ENCODE peak calls at places on chromosomes 11 and 22, in four cellular contexts. C is uterus; F is body of pancreas; O is CD4-positive, CD25-positive, alpha-beta regulatory T cell. J is an unnamed sample. For H3K4me1, the result is how much of the 10 kb centered on the place peaks cover.

GRCh38 chr11:85682330-85683305 is 3.4 kb downstream of the CCDC89 start:
- DNase-seq in C (peak), O (peak), F (peak), J (no peak)

GRCh38 chr11:36657610-36658225 is 59.7 kb upstream of the RAG2 start:
- DNase-seq in C (no peak), O (no peak), F (no peak), J (peak)

GRCh38 chr11:12274558-12275197 is 102.7 kb upstream of the PARVA start:
- DNase-seq in F (peak), O (no peak), C (no peak), J (peak)

GRCh38 chr11:796565-797299 is 1.3 kb downstream of the SLC25A22 start:
- DNase-seq in F (peak), O (no peak), C (no peak), J (no peak)

GRCh38 chr22:31281733-31282132 is 10.6 kb downstream of the PIK3IP1 start:
- DNase-seq in C (no peak), O (no peak), F (no peak), J (no peak)

GRCh38 chr22:41876675-41877074 is 38.2 kb downstream of the SHISA8 start:
- DNase-seq in C (no peak), O (no peak), F (no peak), J (no peak)

GRCh38 chr11:114353448-114353847 is 46.9 kb downstream of the C11orf71 start:
- DNase-seq in C (no peak), O (no peak), F (no peak), J (no peak)

GRCh38 chr11:2396471-2396870 is 4.1 kb upstream of the TSSC4 start:
- DNase-seq in F (no peak), O (no peak), C (no peak), J (no peak)

GRCh38 chr11:26950260-26950719 is 43.6 kb upstream of the FIBIN start:
- DNase-seq in O (no peak), C (no peak), F (no peak), J (peak)

GRCh38 chr11:69059429-69059828 is 10.7 kb downstream of the TPCN2 start:
- DNase-seq in C (no peak), F (no peak), O (no peak), J (no peak)

GRCh38 chr11:74493816-74494630 is 499 bp upstream of the LIPT2 start:
- DNase-seq in F (no peak), O (no peak), C (no peak), J (peak)

GRCh38 chr22:44369241-44369652 is 56.5 kb upstream of the SHISAL1 start:
- DNase-seq in C (no peak), O (no peak), F (no peak), J (no peak)

GRCh38 chr11:99277281-99277680 is 256.5 kb downstream of the CNTN5 start:
- DNase-seq in F (no peak), C (no peak), O (no peak), J (no peak)

GRCh38 chr11:89491141-89491690 is at the start of gene NOX4:
- DNase-seq in O (no peak), C (peak), F (peak), J (peak)

GRCh38 chr11:9016916-9017642 is 13.3 kb upstream of the NRIP3 start:
- DNase-seq in C (no peak), F (no peak), O (no peak), J (no peak)

GRCh38 chr11:29293825-29294224 is 723.0 kb downstream of the KCNA4 start:
- DNase-seq in F (no peak), O (no peak), C (no peak), J (peak)

GRCh38 chr11:134504146-134504905 is 92.3 kb upstream of the B3GAT1 start:
- DNase-seq in C (no peak), O (no peak), F (no peak), J (no peak)

GRCh38 chr22:29152045-29152380 is 53.7 kb upstream of the EMID1 start:
- DNase-seq in O (no peak), F (no peak), C (no peak), J (no peak)

GRCh38 chr11:62689421-62690183 is at the start of gene LRRN4CL:
- DNase-seq in F (peak), O (no peak), C (peak), J (peak)

GRCh38 chr11:122796128-122796717 is 42.1 kb upstream of the CRTAM start:
- DNase-seq in C (peak), F (peak), O (peak), J (peak)

GRCh38 chr11:203945-204586 is 3.1 kb downstream of the BET1L start:
- DNase-seq in C (no peak), F (no peak), O (no peak), J (no peak)

GRCh38 chr22:16970446-16970845 is 37.6 kb downstream of the GAB4 start:
- DNase-seq in O (no peak), C (no peak), F (no peak), J (no peak)

GRCh38 chr11:32034149-32034548 is 56.7 kb upstream of the RCN1 start:
- DNase-seq in C (no peak), O (no peak), F (no peak), J (peak)

GRCh38 chr22:38336699-38337098 is 19.5 kb upstream of the CSNK1E start:
- DNase-seq in O (no peak), C (no peak), F (no peak), J (no peak)

GRCh38 chr22:35303029-35303624 is 3.4 kb downstream of the TOM1 start:
- DNase-seq in O (no peak), F (no peak), C (no peak), J (no peak)
- H3K4me1 ChIP-seq in O (half or more), F (under half), C (under half), J (under half)

GRCh38 chr11:120226242-120226641 is 13.7 kb upstream of the POU2F3 start:
- DNase-seq in O (no peak), C (no peak), F (no peak), J (no peak)
- H3K4me1 ChIP-seq in O (under half), C (under half), F (under half), J (under half)

GRCh38 chr22:46061124-46061410 is 84.1 kb upstream of the WNT7B start:
- DNase-seq in C (no peak), F (no peak), O (no peak), J (no peak)
- H3K4me1 ChIP-seq in C (under half), F (half or more), O (under half), J (half or more)

GRCh38 chr22:34108168-34108567 is 187.9 kb upstream of the LARGE1 start:
- DNase-seq in O (no peak), C (no peak), F (no peak), J (no peak)
- H3K4me1 ChIP-seq in O (under half), C (under half), F (under half), J (under half)

GRCh38 chr11:124543554-124543953 is at the start of gene OR8B12:
- DNase-seq in O (no peak), C (no peak), F (no peak), J (no peak)

GRCh38 chr11:124536520-124536919 is 6.9 kb downstream of the OR8B12 start:
- DNase-seq in F (peak), C (no peak), O (no peak), J (peak)

GRCh38 chr11:124538019-124538418 is 5.4 kb downstream of the OR8B12 start:
- DNase-seq in F (no peak), O (no peak), C (no peak), J (peak)

GRCh38 chr11:124543145-124543544 is 309 bp downstream of the OR8B12 start:
- DNase-seq in O (no peak), C (no peak), F (no peak), J (no peak)

GRCh38 chr11:124541204-124541603 is 2.2 kb downstream of the OR8B12 start:
- DNase-seq in C (no peak), O (no peak), F (no peak), J (no peak)
- H3K4me1 ChIP-seq in C (under half), O (under half), F (under half), J (under half)

GRCh38 chr11:128496684-128497056 is 90.7 kb downstream of the ETS1 start:
- DNase-seq in C (no peak), O (no peak), F (no peak), J (peak)

GRCh38 chr11:128494418-128495332 is 92.7 kb downstream of the ETS1 start:
- DNase-seq in O (no peak), F (no peak), C (no peak), J (peak)

GRCh38 chr11:128497057-128497957 is 90.1 kb downstream of the ETS1 start:
- DNase-seq in O (no peak), C (peak), F (peak), J (peak)

GRCh38 chr11:128498846-128499245 is 88.5 kb downstream of the ETS1 start:
- DNase-seq in F (no peak), C (no peak), O (no peak), J (peak)

DNA sequence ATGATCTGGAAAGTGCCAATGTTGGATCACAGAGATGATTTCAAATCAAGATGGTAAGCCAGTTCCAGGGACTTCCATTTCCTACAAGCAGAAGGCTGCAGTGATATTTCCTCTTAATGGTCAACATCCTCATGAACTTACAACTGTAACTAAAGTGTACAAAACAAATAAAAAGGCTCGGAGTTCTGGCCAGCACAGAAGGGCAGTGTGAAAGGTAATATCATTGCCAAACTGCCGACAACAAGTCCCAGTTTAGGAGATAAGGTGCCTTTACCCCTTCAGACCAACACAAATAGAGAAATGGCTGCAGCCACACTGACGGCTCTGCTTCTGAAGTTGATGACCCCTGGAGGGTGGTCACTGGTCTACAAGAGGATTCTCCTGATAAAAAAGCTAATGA is 91.1 kb downstream of the ETS1 start:
- DNase-seq in O (no peak), F (no peak), C (no peak), J (peak)
- H3K4me1 ChIP-seq in O (half or more), F (under half), C (under half), J (half or more)

GRCh38 chr11:102840018-102840417 is 3.4 kb downstream of the MMP3 start:
- DNase-seq in C (no peak), F (no peak), O (no peak), J (no peak)

GRCh38 chr11:102837646-102838045 is 5.8 kb downstream of the MMP3 start:
- DNase-seq in F (no peak), C (no peak), O (no peak), J (no peak)

GRCh38 chr11:102846292-102846691 is 2.9 kb upstream of the MMP3 start:
- DNase-seq in O (no peak), C (no peak), F (no peak), J (no peak)

GRCh38 chr11:102842930-102843329 is 479 bp downstream of the MMP3 start:
- DNase-seq in F (no peak), O (no peak), C (no peak), J (no peak)

GRCh38 chr11:102843474-102843873 is at the start of gene MMP3:
- DNase-seq in O (no peak), C (no peak), F (no peak), J (no peak)
- H3K4me1 ChIP-seq in O (under half), C (under half), F (under half), J (under half)

DNA sequence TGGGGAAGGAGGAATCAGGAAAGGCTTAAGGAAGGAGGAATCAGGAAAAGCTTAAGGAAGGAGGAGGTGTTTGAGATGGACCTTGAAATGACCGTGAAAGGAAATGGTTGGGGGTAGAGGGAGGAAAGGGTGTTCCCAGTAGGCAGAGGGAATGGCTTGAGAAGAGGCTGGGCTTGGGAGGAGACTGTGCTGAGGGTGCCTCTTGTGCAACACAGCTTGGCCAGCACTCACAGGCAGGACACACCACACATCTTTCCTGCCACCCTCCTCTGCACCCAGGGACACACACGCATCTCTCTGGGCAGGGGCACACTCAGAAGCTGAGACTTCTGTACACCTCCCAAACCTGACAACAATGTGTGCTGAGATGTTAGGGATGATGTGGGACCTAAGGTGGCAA is 151.4 kb downstream of the FBXO7 start:
- DNase-seq in O (no peak), C (no peak), F (no peak), J (peak)
- H3K4me1 ChIP-seq in O (under half), C (under half), F (under half), J (half or more)